ENCODE peak calls at places on chromosomes 16 and 17, in eight cellular contexts. N is MCF 10A; M is ELF-1; Y is NCI-H345; V is NCI-H1092; Q is A172; X is amniotic epithelial cell; Z is CD8-positive, alpha-beta memory T cell. D is an unnamed sample.

GRCh38 chr16:56993204-56993603 is 3.8 kb downstream of the NLRC5 start:
- DNase-seq in N (no peak), M (no peak), Y (no peak), V (no peak), Q (no peak), X (peak), Z (no peak), D (no peak)

GRCh38 chr17:7280519-7281073 is 922 bp upstream of the SLC2A4 start:
- DNase-seq in N (peak), M (peak), Y (peak), V (peak), Q (peak), X (peak), Z (peak), D (peak)

GRCh38 chr16:11474617-11475291 is 112.0 kb downstream of the LITAF start:
- DNase-seq in N (no peak), M (no peak), Y (no peak), V (no peak), Q (no peak), X (no peak), Z (no peak), D (no peak)

GRCh38 chr17:1422907-1423306 is 22.9 kb upstream of the YWHAE start:
- DNase-seq in N (peak), M (no peak), Y (no peak), V (no peak), Q (peak), X (peak), Z (no peak), D (no peak)

GRCh38 chr17:50469671-50470305 is 1.1 kb upstream of the CHAD start:
- DNase-seq in N (no peak), M (no peak), Y (no peak), V (no peak), Q (no peak), X (no peak), Z (no peak), D (no peak)

GRCh38 chr17:41211845-41212466 is 14.5 kb upstream of the KRTAP9-2 start:
- DNase-seq in N (peak), M (no peak), Y (peak), V (peak), Q (peak), X (peak), Z (no peak), D (no peak)

GRCh38 chr16:22674832-22675191 is 139.2 kb upstream of the HS3ST2 start:
- DNase-seq in N (no peak), M (no peak), Y (no peak), V (no peak), Q (no peak), X (no peak), Z (no peak), D (no peak)

GRCh38 chr17:31008374-31009035 is 37.7 kb downstream of the RNF135 start:
- DNase-seq in N (peak), M (peak), Y (peak), V (peak), Q (no peak), X (peak), Z (peak), D (peak)

GRCh38 chr16:67372664-67373063 is 20.6 kb downstream of the TPPP3 start:
- DNase-seq in N (peak), M (no peak), Y (peak), V (no peak), Q (peak), X (peak), Z (no peak), D (no peak)

GRCh38 chr16:68356249-68356918 is 45.6 kb downstream of the PRMT7 start:
- DNase-seq in N (no peak), M (no peak), Y (no peak), V (no peak), Q (no peak), X (no peak), Z (peak), D (no peak)

GRCh38 chr16:8396463-8396862 is 193.8 kb downstream of the TMEM114 start:
- DNase-seq in N (no peak), M (no peak), Y (no peak), V (no peak), Q (no peak), X (no peak), Z (no peak), D (no peak)

GRCh38 chr17:81083125-81083765 is 48.3 kb downstream of the BAIAP2 start:
- DNase-seq in N (no peak), M (no peak), Y (no peak), V (no peak), Q (no peak), X (no peak), Z (no peak), D (no peak)

D was measured in stimulated activated CD4-positive, alpha-beta T cell treated with anti-CD3 and anti-CD28 coated beads, Interleukin-1b, Interleukin-23, amount 100 ng/mL, for 1 hour.